ENCODE peak calls at places on chromosomes 16 and 17, in six cellular contexts. Y is GM12865, J is cardiac muscle cell, K is Caco-2, E is hepatocyte, P is NB4. C is an unnamed sample.

GRCh38 chr16:24471616-24472015 is 67.8 kb upstream of the RBBP6 start:
- DNase-seq in J (no peak), K (no peak), Y (no peak), E (no peak), P (no peak), C (no peak)

GRCh38 chr17:57986841-57987581 is 1.0 kb downstream of the VEZF1 start:
- DNase-seq in J (peak; percentile 78), K (peak; percentile 57), Y (peak; percentile 38), E (peak; percentile 81), P (peak; percentile 74), C (peak; percentile 48)

GRCh38 chr16:69188716-69189115 is 1.8 kb downstream of the SNTB2 start:
- DNase-seq in Y (no peak), K (no peak), J (peak; percentile 44), P (no peak), E (peak; percentile 37), C (no peak)

GRCh38 chr16:75351183-75351582 is 82.1 kb downstream of the CFDP1 start:
- DNase-seq in Y (no peak), K (no peak), E (no peak), P (no peak), J (peak; percentile 79), C (peak; percentile 54)

GRCh38 chr16:84478172-84478948 is 26.1 kb downstream of the MEAK7 start:
- DNase-seq in J (peak; percentile 15), K (no peak), P (peak; percentile 18), E (peak; percentile 3), Y (no peak), C (peak; percentile 43)

GRCh38 chr17:17127156-17127555 is 79.0 kb downstream of the PLD6 start:
- DNase-seq in Y (no peak), J (no peak), P (no peak), E (no peak), K (no peak), C (no peak)

GRCh38 chr17:67194134-67194533 is 50.9 kb downstream of the HELZ start:
- DNase-seq in E (no peak), Y (no peak), K (peak; percentile 63), J (peak; percentile 41), P (no peak), C (peak; percentile 64)

GRCh38 chr17:55421179-55421934 is at the start of gene MMD:
- DNase-seq in P (no peak), Y (no peak), J (no peak), K (no peak), E (peak; percentile 69), C (no peak)

GRCh38 chr17:82301916-82302497 is 15.4 kb downstream of the CD7 start:
- DNase-seq in P (peak; percentile 70), J (no peak), K (no peak), E (no peak), Y (peak; percentile 74), C (no peak)

GRCh38 chr17:56992364-56992763 is 14.4 kb downstream of the SCPEP1 start:
- DNase-seq in P (no peak), Y (no peak), K (no peak), E (no peak), J (no peak), C (no peak)

GRCh38 chr16:67206838-67207115 is 7.8 kb downstream of the ELMO3 start:
- DNase-seq in E (no peak), Y (no peak), K (no peak), P (no peak), J (no peak), C (no peak)

GRCh38 chr17:73696251-73696650 is 52.0 kb upstream of the SDK2 start:
- DNase-seq in P (no peak), Y (no peak), J (no peak), K (no peak), E (no peak), C (no peak)

GRCh38 chr16:21598676-21599157 is 660 bp upstream of the METTL9 start:
- DNase-seq in P (peak; percentile 43), Y (peak; percentile 13), K (peak; percentile 18), E (peak; percentile 30), J (peak; percentile 37), C (no peak)

GRCh38 chr16:23367988-23368387 is 65.9 kb downstream of the SCNN1B start:
- DNase-seq in K (no peak), E (no peak), Y (no peak), J (no peak), P (no peak), C (no peak)

GRCh38 chr17:60641810-60642220 is 35.8 kb upstream of the BCAS3 start:
- DNase-seq in Y (peak; percentile 74), K (peak; percentile 79), J (peak; percentile 87), E (peak; percentile 91), P (peak; percentile 80), C (peak; percentile 64)

GRCh38 chr17:66971249-66971648 is 6.7 kb downstream of the CACNG4 start:
- DNase-seq in J (no peak), P (no peak), K (no peak), Y (no peak), E (no peak), C (no peak)

GRCh38 chr17:35655303-35655702 is 68.2 kb downstream of the AP2B1 start:
- DNase-seq in K (no peak), J (no peak), Y (no peak), E (no peak), P (no peak), C (no peak)

GRCh38 chr17:9115446-9116265 is 94.3 kb downstream of the NTN1 start:
- DNase-seq in J (peak; percentile 59), K (peak; percentile 17), Y (no peak), E (peak; percentile 74), P (peak; percentile 93), C (no peak)

GRCh38 chr17:61581611-61582349 is 9.2 kb downstream of the NACA2 start:
- DNase-seq in K (no peak), J (no peak), E (no peak), P (no peak), Y (no peak), C (no peak)

GRCh38 chr17:16085066-16085699 is 85.6 kb downstream of the TTC19 start:
- DNase-seq in E (no peak), K (no peak), P (no peak), J (peak; percentile 73), Y (no peak), C (no peak)

GRCh38 chr16:77035361-77035760 is 155.6 kb upstream of the MON1B start:
- DNase-seq in E (no peak), Y (no peak), P (no peak), J (no peak), K (no peak), C (no peak)

GRCh38 chr16:15041260-15042011 is 14.4 kb downstream of the NTAN1 start:
- DNase-seq in Y (no peak), P (no peak), E (no peak), K (no peak), J (peak; percentile 74), C (no peak)
- TF ChIP-seq CTCF in Y (no peak), P (no peak), E (no peak), K (no peak), J (peak; percentile 19), C (no peak)

GRCh38 chr17:4534515-4534914 is 20.7 kb downstream of the MYBBP1A start:
- DNase-seq in Y (no peak), K (no peak), P (peak; percentile 26), J (no peak), E (no peak), C (no peak)
- H3K4me3 ChIP-seq in Y (no peak overlapping the region), K (no peak overlapping the region), P (no peak overlapping the region), J (no peak overlapping the region), E (no peak overlapping the region), C (peak overlapping the region; percentile 35)

GRCh38 chr17:43962479-43962878 is 8.7 kb upstream of the PYY start:
- DNase-seq in J (no peak), Y (no peak), K (no peak), E (no peak), P (no peak), C (no peak)
- TF ChIP-seq CTCF in J (no peak), Y (no peak), K (no peak), E (no peak), P (no peak), C (no peak)

GRCh38 chr17:64498308-64499203 is 1.7 kb upstream of the POLG2 start:
- DNase-seq in Y (peak; percentile 17), J (no peak), P (peak; percentile 8), E (no peak), K (peak; percentile 9), C (no peak)
- H3K4me3 ChIP-seq in Y (no peak overlapping the region), J (no peak overlapping the region), P (peak overlapping the region; percentile 70), E (no peak overlapping the region), K (no peak overlapping the region), C (no peak overlapping the region)

GRCh38 chr17:78387982-78388941 is 9.8 kb downstream of the PGS1 start:
- DNase-seq in P (peak; percentile 91), K (no peak), J (peak; percentile 68), Y (peak; percentile 73), E (no peak), C (no peak)

GRCh38 chr17:78381601-78382168 is 3.2 kb downstream of the PGS1 start:
- DNase-seq in J (no peak), P (peak; percentile 60), E (no peak), Y (peak; percentile 36), K (no peak), C (no peak)

GRCh38 chr17:78380370-78380769 is 1.9 kb downstream of the PGS1 start:
- DNase-seq in P (no peak), K (no peak), E (no peak), J (no peak), Y (no peak), C (no peak)

GRCh38 chr17:78384479-78385175 is 6.2 kb downstream of the PGS1 start:
- DNase-seq in J (no peak), P (no peak), Y (no peak), K (no peak), E (no peak), C (no peak)

GRCh38 chr17:78383725-78384471 is 5.4 kb downstream of the PGS1 start:
- DNase-seq in P (peak; percentile 96), K (no peak), J (peak; percentile 98), E (peak; percentile 74), Y (peak; percentile 95), C (peak; percentile 73)
- TF ChIP-seq CTCF in P (no peak), K (no peak), J (no peak), E (no peak), Y (no peak), C (no peak)

DNA sequence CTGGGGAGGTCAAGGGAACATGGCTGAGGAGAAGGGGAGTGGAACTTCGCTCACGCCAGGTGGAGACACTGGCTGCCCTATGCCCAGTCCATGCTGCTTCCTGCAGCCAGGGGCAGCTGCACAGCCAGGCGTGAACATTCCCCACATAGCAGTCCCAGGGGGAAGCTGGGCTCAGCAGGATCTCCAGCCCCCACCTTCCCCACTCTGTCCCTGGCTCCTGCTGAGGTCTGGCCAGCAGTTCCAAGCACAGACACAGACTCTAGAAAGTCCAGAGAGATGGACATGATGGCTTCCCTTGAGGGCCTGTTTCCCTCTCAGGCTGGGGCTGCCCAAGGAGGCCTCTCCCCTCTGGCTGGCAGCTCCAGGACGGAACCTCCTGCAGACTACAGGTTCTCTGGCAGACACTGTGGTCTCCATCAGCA is 9.3 kb downstream of the JUP start:
- DNase-seq in E (no peak), Y (no peak), K (no peak), J (no peak), P (no peak), C (no peak)
- H3K4me3 ChIP-seq in E (no peak overlapping the region), Y (no peak overlapping the region), K (no peak overlapping the region), J (no peak overlapping the region), P (no peak overlapping the region), C (no peak overlapping the region)

C was measured in retinal pigment epithelial cell.